ENCODE peak calls at places on chromosomes 11 and 22, in four cellular contexts. N, P, X and C are unnamed samples.

GRCh38 chr22:44288951-44289350 is 23.8 kb downstream of the SHISAL1 start:
- DNase-seq in N (no peak), P (no peak), X (no peak), C (no peak)

GRCh38 chr11:250274-250673 is 13.5 kb downstream of the PSMD13 start:
- DNase-seq in N (no peak), P (no peak), X (no peak), C (no peak)

GRCh38 chr11:59754859-59755700 is at the start of gene STX3:
- DNase-seq in N (peak), P (peak), X (peak), C (peak)

GRCh38 chr22:46175631-46176030 is 25.3 kb downstream of the PPARA start:
- DNase-seq in N (no peak), P (no peak), X (no peak), C (no peak)

GRCh38 chr11:107549253-107549953 is 16.1 kb downstream of the ALKBH8 start:
- DNase-seq in N (no peak), P (peak), X (no peak), C (no peak)

GRCh38 chr22:44623771-44624510 is 78.1 kb upstream of the PRR5 start:
- DNase-seq in N (no peak), P (no peak), X (no peak), C (no peak)

GRCh38 chr11:47154738-47155570 is 21.7 kb downstream of the ARFGAP2 start:
- DNase-seq in N (no peak), P (peak), X (no peak), C (no peak)

GRCh38 chr11:123674297-123674696 is 19.9 kb upstream of the SCN3B start:
- DNase-seq in N (no peak), P (no peak), X (no peak), C (no peak)

GRCh38 chr11:45208135-45208534 is 61.7 kb downstream of the PRDM11 start:
- DNase-seq in N (no peak), P (no peak), X (no peak), C (no peak)

GRCh38 chr11:100383357-100383865 is 303.7 kb upstream of the ARHGAP42 start:
- DNase-seq in N (no peak), P (no peak), X (no peak), C (no peak)

GRCh38 chr22:29002603-29003002 is 59.0 kb downstream of the C22orf31 start:
- DNase-seq in N (no peak), P (no peak), X (no peak), C (no peak)

GRCh38 chr11:134228625-134229024 is 4.2 kb downstream of the VPS26B start:
- DNase-seq in N (no peak), P (peak), X (no peak), C (no peak)

GRCh38 chr22:36770946-36771340 is 5.0 kb downstream of the IFT27 start:
- DNase-seq in N (no peak), P (no peak), X (no peak), C (no peak)

GRCh38 chr22:46545041-46545796 is 7.8 kb upstream of the CELSR1 start:
- DNase-seq in N (no peak), P (no peak), X (no peak), C (no peak)

GRCh38 chr22:22583030-22583429 is 24.0 kb upstream of the PRAME start:
- DNase-seq in N (no peak), P (no peak), X (no peak), C (no peak)

GRCh38 chr11:72642815-72643511 is 31.3 kb downstream of the PDE2A start:
- DNase-seq in N (no peak), P (peak), X (no peak), C (no peak)

GRCh38 chr11:117183724-117184349 is 5.3 kb downstream of the SIDT2 start:
- DNase-seq in N (peak), P (no peak), X (peak), C (no peak)

GRCh38 chr11:129270471-129270870 is 78.3 kb upstream of the ARHGAP32 start:
- DNase-seq in N (no peak), P (no peak), X (no peak), C (no peak)

GRCh38 chr11:117582491-117582890 is 214.5 kb downstream of the DSCAML1 start:
- DNase-seq in N (no peak), P (no peak), X (no peak), C (no peak)

GRCh38 chr11:78660451-78660850 is 85.8 kb upstream of the NARS2 start:
- DNase-seq in N (no peak), P (no peak), X (no peak), C (no peak)

GRCh38 chr11:37858398-37858797 is 1260.4 kb upstream of the RAG2 start:
- DNase-seq in N (no peak), P (no peak), X (no peak), C (no peak)

GRCh38 chr11:8035225-8035846 is 45.7 kb upstream of the TUB start:
- DNase-seq in N (peak), P (no peak), X (peak), C (no peak)

GRCh38 chr22:45579306-45579705 is 76.6 kb downstream of the FBLN1 start:
- DNase-seq in N (no peak), P (no peak), X (no peak), C (no peak)

GRCh38 chr11:128835741-128836410 is 31.2 kb downstream of the KCNJ1 start:
- DNase-seq in N (no peak), P (no peak), X (no peak), C (no peak)

GRCh38 chr11:11189501-11189900 is 163.5 kb downstream of the CSNK2A3 start:
- DNase-seq in N (no peak), P (no peak), X (no peak), C (no peak)

GRCh38 chr11:114213622-114214021 is 82.6 kb upstream of the NNMT start:
- DNase-seq in N (no peak), P (no peak), X (no peak), C (no peak)

GRCh38 chr11:73241300-73241699 is 23.2 kb downstream of the P2RY2 start:
- DNase-seq in N (no peak), P (no peak), X (no peak), C (no peak)

GRCh38 chr11:556857-557256 is 3.7 kb downstream of the LMNTD2 start:
- DNase-seq in N (no peak), P (no peak), X (no peak), C (no peak)

GRCh38 chr22:20256042-20256441 is 12.1 kb downstream of the RTN4R start:
- DNase-seq in N (no peak), P (no peak), X (no peak), C (no peak)

GRCh38 chr11:85875505-85875904 is 20.3 kb downstream of the CCDC83 start:
- DNase-seq in N (no peak), P (no peak), X (no peak), C (no peak)

GRCh38 chr22:20380486-20380885 is 13.5 kb upstream of the ZNF74 start:
- DNase-seq in N (no peak), P (no peak), X (no peak), C (no peak)

GRCh38 chr22:49523374-49524008 is 304.2 kb downstream of the BRD1 start:
- DNase-seq in N (no peak), P (no peak), X (no peak), C (no peak)

GRCh38 chr22:38034278-38034882 is 22.8 kb upstream of the PICK1 start:
- DNase-seq in N (peak), P (no peak), X (peak), C (peak)

GRCh38 chr11:120830092-120830491 is 193.8 kb upstream of the TBCEL start:
- DNase-seq in N (no peak), P (no peak), X (no peak), C (peak)

GRCh38 chr11:94806436-94806835 is 38.3 kb downstream of the AMOTL1 start:
- DNase-seq in N (no peak), P (no peak), X (no peak), C (no peak)

GRCh38 chr11:12680246-12680939 is 6.2 kb downstream of the TEAD1 start:
- DNase-seq in N (peak), P (no peak), X (peak), C (peak)

GRCh38 chr11:2708151-2708581 is 8.4 kb upstream of the KCNQ1OT1 start:
- DNase-seq in N (peak), P (no peak), X (peak), C (no peak)
- H3K4me3 ChIP-seq in N (no peak), P (no peak), X (peak), C (no peak)

DNA sequence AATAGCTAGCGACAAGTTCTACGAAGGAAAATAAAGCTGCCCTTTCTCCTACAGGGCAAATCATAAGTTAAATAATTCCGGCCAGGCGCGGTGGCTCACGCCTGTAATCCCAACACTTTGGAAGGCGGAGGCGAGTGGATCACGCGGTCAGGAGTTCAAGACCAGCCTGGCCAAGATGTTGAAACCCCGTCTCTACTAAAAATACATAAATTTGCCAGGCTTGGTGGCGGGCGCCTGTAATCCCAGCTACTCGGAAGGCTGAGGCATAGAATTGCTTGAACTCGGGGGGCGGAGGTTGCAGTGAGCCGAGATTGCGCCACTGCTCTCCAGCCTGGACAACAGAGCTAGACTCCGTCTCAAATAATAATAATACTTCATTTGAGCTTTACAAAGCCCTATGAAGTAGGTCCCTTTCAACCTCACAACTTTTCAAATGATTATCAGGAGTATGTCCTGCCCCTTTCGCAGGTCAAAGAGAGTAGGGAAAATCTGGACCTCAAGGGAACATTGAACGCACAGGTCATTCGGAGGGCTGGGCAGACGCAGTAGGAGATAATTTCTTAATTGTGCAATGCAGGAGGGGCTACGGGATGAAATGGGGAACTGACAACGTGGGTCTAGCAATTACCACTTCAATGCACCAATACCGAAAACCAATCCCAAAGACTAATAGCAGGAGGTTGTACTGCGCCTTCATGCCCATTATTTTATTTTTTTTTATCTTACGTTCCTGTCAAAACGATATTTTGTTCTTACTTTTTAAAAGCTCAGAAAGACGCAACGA is 590 bp downstream of the COMMD9 start:
- DNase-seq in N (no peak), P (no peak), X (no peak), C (no peak)
- H3K27ac ChIP-seq in N (peak), P (peak), X (no peak), C (peak)

GRCh38 chr22:41840216-41840615 is 7.3 kb downstream of the SREBF2 start:
- DNase-seq in N (no peak), P (no peak), X (no peak), C (no peak)
- H3K4me3 ChIP-seq in N (no peak), P (no peak), X (no peak), C (no peak)

GRCh38 chr11:110026823-110027626 is 66.2 kb upstream of the ZC3H12C start:
- DNase-seq in N (no peak), P (no peak), X (no peak), C (no peak)

GRCh38 chr11:110027627-110028371 is 65.4 kb upstream of the ZC3H12C start:
- DNase-seq in N (no peak), P (no peak), X (no peak), C (no peak)

GRCh38 chr11:110019659-110020058 is 73.5 kb upstream of the ZC3H12C start:
- DNase-seq in N (no peak), P (no peak), X (no peak), C (no peak)

GRCh38 chr11:110022548-110022947 is 70.6 kb upstream of the ZC3H12C start:
- DNase-seq in N (no peak), P (no peak), X (no peak), C (no peak)

DNA sequence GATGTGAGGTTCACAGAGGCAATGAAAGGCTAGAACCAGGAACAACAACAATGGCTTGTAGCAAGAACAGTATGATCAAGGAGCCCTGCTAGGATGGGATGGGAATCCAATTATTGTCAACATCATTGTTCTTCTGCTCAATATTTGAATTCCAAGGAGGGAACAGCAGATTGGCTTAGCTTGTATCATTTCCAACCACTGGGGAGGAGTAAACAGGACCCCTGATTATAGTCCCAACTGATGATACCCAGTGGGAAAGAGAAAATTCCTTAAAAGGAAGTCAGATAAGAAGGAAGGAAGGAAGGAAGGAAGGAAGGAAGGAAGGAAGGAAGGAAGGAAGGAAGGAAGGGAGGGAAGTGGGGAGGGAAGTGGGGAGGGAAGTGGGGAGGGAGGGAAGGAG is 69.5 kb upstream of the ZC3H12C start:
- DNase-seq in N (no peak), P (no peak), X (no peak), C (no peak)
- H3K27ac ChIP-seq in N (no peak), P (no peak), X (no peak), C (no peak)

GRCh38 chr11:77067776-77068460 is 1.1 kb downstream of the CAPN5 start:
- DNase-seq in N (peak), P (no peak), X (no peak), C (no peak)

GRCh38 chr11:77071077-77071476 is 4.3 kb downstream of the CAPN5 start:
- DNase-seq in N (no peak), P (no peak), X (no peak), C (peak)

GRCh38 chr11:77068461-77069335 is 1.9 kb downstream of the CAPN5 start:
- DNase-seq in N (no peak), P (no peak), X (no peak), C (no peak)

GRCh38 chr11:77069969-77070582 is 3.3 kb downstream of the CAPN5 start:
- DNase-seq in N (no peak), P (no peak), X (no peak), C (peak)

GRCh38 chr11:77069336-77069968 is 2.7 kb downstream of the CAPN5 start:
- DNase-seq in N (peak), P (no peak), X (no peak), C (peak)
- H3K4me3 ChIP-seq in N (no peak), P (no peak), X (no peak), C (no peak)

GRCh38 chr11:3939651-3940190 is 84.3 kb downstream of the STIM1 start:
- DNase-seq in N (no peak), P (no peak), X (no peak), C (no peak)
- H3K27ac ChIP-seq in N (no peak), P (no peak), X (peak), C (peak)

DNA sequence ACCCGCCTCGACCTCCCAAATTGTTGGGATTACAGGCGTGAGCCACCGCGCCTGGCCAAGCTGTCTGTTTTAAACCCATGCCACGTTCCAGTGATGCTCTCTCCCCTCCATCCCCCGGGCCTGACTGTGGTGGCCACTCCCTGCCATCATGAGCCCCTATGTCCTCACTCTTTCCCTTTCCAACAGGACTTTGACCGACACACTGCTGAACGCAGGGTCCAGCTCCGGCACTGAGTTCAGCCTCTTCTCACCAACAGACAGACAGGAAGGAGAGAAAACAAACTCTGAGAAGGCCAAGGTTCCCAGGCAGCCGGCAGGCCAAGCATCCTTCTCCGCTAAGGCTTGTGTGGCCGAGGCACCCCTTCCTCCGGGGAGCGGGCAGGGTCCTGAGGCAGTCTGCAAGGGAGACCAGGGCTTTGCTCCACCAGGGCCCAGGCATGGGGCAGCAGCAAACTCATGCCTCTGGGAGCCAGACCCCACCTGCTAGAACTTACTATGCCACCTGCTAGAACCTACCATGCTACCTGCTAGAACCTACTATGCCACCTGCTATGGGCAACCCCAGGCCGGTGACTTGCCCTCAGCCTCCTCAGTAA is 152.7 kb downstream of the CRYBB2 start:
- DNase-seq in N (no peak), P (no peak), X (no peak), C (no peak)
- H3K4me3 ChIP-seq in N (no peak), P (no peak), X (no peak), C (no peak)

GRCh38 chr22:26463688-26464087 is 19.9 kb downstream of the HPS4 start:
- DNase-seq in N (no peak), P (no peak), X (no peak), C (no peak)
- H3K27ac ChIP-seq in N (no peak), P (no peak), X (no peak), C (peak)

DNA sequence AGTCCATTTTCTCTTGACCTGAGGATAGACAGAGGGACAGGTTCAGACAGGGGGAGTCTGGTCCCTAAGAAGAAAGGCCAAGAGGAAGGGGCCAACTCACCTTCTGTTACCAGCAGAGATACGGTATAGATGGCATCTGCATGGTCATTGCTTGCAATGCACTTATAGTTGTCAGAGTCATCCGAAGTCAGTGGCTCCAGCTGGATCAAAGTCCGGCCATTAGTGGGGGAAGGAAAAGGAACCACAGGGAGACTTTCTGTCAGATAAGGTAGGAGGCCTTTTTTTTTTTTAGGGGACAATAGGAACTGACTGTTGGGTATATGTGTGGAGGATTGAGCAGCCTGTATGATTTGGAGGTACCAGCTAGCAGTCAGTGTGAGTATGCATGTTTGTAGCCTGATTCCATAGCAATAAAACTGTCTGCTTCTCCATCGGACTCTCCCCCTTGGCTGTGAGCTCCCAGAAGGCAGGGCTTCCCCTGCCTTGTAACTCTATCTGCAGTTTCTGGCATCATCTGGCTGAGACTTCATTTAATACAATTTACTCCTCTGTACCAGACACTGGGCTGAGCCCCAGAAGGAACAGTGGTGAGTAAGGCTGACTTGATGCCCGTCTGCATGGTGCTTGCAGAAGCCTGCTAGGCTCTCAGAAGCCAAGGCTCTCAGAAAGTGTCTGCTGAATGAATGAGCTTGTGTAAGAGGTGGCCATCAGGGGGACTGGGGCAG is 5.7 kb downstream of the IGSF22 start:
- DNase-seq in N (no peak), P (no peak), X (no peak), C (peak)
- H3K4me3 ChIP-seq in N (peak), P (peak), X (peak), C (peak)

GRCh38 chr11:61032824-61033223 is 61.3 kb downstream of the CD6 start:
- DNase-seq in N (no peak), P (no peak), X (no peak), C (no peak)

GRCh38 chr11:61037694-61038093 is 64.6 kb upstream of the CD5 start:
- DNase-seq in N (no peak), P (no peak), X (no peak), C (peak)

GRCh38 chr11:61035086-61035835 is 63.8 kb downstream of the CD6 start:
- DNase-seq in N (no peak), P (no peak), X (no peak), C (no peak)
- H3K27ac ChIP-seq in N (no peak), P (no peak), X (no peak), C (no peak)